ENCODE peak calls at places on chromosomes 12 and 14, in eight cellular contexts. A, S, R, M, T, F, D and G are unnamed samples.

GRCh38 chr14:89771251-89771650 is 183.3 kb downstream of the EFCAB11 start:
- DNase-seq in A (no peak), D (no peak), M (no peak), R (no peak), T (no peak), F (no peak), S (no peak), G (no peak)

GRCh38 chr12:57899010-57899662 is 42.2 kb upstream of the ATP23 start:
- DNase-seq in D (no peak), M (no peak), R (peak; percentile 73), F (no peak), T (no peak), S (no peak), A (peak; percentile 79), G (no peak)

GRCh38 chr12:104154286-104154685 is 16.3 kb upstream of the NFYB start:
- DNase-seq in T (no peak), S (no peak), A (no peak), F (no peak), M (no peak), R (no peak), D (no peak), G (no peak)

GRCh38 chr12:75954076-75954475 is 77.5 kb downstream of the PHLDA1 start:
- DNase-seq in S (no peak), R (no peak), F (no peak), A (no peak), M (no peak), T (no peak), D (peak; percentile 28), G (no peak)

GRCh38 chr14:56630707-56631106 is 51.1 kb downstream of the TMEM260 start:
- DNase-seq in R (no peak), F (no peak), D (no peak), T (no peak), A (no peak), M (no peak), S (no peak), G (no peak)

GRCh38 chr14:94636744-94637412 is 24.7 kb downstream of the SERPINA3 start:
- DNase-seq in A (peak; percentile 9), S (no peak), R (no peak), D (no peak), M (no peak), T (no peak), F (no peak), G (no peak)

GRCh38 chr14:101082036-101082435 is 178.5 kb upstream of the RTL1 start:
- DNase-seq in M (no peak), F (no peak), R (no peak), D (no peak), A (no peak), S (no peak), T (no peak), G (no peak)

GRCh38 chr14:92563359-92563758 is 49.8 kb downstream of the RIN3 start:
- DNase-seq in F (no peak), M (no peak), T (no peak), A (no peak), S (no peak), D (no peak), R (no peak), G (no peak)

GRCh38 chr12:116528498-116528897 is 30.7 kb upstream of the MAP1LC3B2 start:
- DNase-seq in R (no peak), S (no peak), A (no peak), D (no peak), F (no peak), T (no peak), M (no peak), G (no peak)

GRCh38 chr14:100893760-100894159 is 9.8 kb downstream of the RTL1 start:
- DNase-seq in S (no peak), M (no peak), A (no peak), T (no peak), F (peak; percentile 9), D (no peak), R (no peak), G (no peak)

GRCh38 chr14:77763316-77763715 is 2.4 kb upstream of the SNW1 start:
- DNase-seq in F (no peak), R (no peak), M (no peak), D (no peak), A (no peak), S (no peak), T (no peak), G (no peak)

GRCh38 chr12:115000038-115000437 is 316.1 kb upstream of the TBX3 start:
- DNase-seq in T (no peak), S (no peak), R (no peak), M (no peak), F (peak; percentile 35), D (no peak), A (no peak), G (no peak)

GRCh38 chr12:54357802-54358619 is 6.3 kb downstream of the GPR84 start:
- DNase-seq in A (no peak), D (peak; percentile 79), T (no peak), F (no peak), M (no peak), S (no peak), R (peak; percentile 32), G (peak; percentile 76)

GRCh38 chr12:49274396-49275069 is 9.7 kb downstream of the TUBA1C start:
- DNase-seq in A (no peak), D (no peak), S (no peak), F (no peak), R (no peak), T (no peak), M (no peak), G (no peak)

GRCh38 chr14:104367811-104368750 is 211.5 kb upstream of the C14orf180 start:
- DNase-seq in A (no peak), R (no peak), S (no peak), M (no peak), F (no peak), D (no peak), T (no peak), G (no peak)

GRCh38 chr12:93894391-93895095 is 217.4 kb downstream of the CRADD start:
- DNase-seq in R (peak; percentile 44), A (peak; percentile 94), M (peak; percentile 68), S (no peak), T (no peak), F (peak; percentile 70), D (no peak), G (no peak)

GRCh38 chr12:132384916-132385315 is 55.5 kb upstream of the GALNT9 start:
- DNase-seq in T (no peak), A (no peak), F (no peak), R (no peak), M (no peak), S (no peak), D (no peak), G (no peak)

GRCh38 chr12:47867496-47867941 is 37.3 kb downstream of the VDR start:
- DNase-seq in D (peak; percentile 46), R (no peak), S (no peak), A (peak; percentile 75), T (no peak), M (no peak), F (no peak), G (no peak)
- H3K27ac ChIP-seq in D (peak overlapping the region; percentile 32), R (peak overlapping the region; percentile 30), S (no peak overlapping the region), A (no peak overlapping the region), T (peak overlapping the region; percentile 25), M (no peak overlapping the region), F (no peak overlapping the region), G (no peak overlapping the region)

DNA sequence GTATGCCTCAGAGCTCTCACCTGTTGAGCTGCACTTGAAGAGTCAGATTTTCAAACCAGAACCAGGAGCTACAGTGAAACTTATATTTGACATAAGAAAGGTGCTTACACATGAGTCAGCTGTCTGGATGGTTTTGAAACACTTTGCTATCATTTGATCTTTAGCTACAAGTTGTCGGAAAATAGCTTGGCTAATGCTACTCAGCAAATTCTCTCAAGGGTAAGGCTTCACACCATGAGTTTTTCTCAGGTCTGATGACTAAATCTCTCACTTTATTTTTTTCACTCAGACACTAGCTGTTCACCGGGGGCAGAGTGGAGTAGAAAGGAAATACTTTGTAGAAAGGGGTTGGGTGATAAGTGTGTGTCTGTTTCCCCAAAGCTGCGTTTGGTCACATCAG is 171.8 kb downstream of the FLRT2 start:
- DNase-seq in T (no peak), S (no peak), R (no peak), D (no peak), M (no peak), F (no peak), A (no peak), G (no peak)
- H3K9me3 ChIP-seq in T (no peaks in the 10 kb centered on the region), S (no peaks in the 10 kb centered on the region), R (no peaks in the 10 kb centered on the region), D (no peaks in the 10 kb centered on the region), M (no peaks in the 10 kb centered on the region), F (no peaks in the 10 kb centered on the region), A (no peaks in the 10 kb centered on the region), G (no peaks in the 10 kb centered on the region)

DNA sequence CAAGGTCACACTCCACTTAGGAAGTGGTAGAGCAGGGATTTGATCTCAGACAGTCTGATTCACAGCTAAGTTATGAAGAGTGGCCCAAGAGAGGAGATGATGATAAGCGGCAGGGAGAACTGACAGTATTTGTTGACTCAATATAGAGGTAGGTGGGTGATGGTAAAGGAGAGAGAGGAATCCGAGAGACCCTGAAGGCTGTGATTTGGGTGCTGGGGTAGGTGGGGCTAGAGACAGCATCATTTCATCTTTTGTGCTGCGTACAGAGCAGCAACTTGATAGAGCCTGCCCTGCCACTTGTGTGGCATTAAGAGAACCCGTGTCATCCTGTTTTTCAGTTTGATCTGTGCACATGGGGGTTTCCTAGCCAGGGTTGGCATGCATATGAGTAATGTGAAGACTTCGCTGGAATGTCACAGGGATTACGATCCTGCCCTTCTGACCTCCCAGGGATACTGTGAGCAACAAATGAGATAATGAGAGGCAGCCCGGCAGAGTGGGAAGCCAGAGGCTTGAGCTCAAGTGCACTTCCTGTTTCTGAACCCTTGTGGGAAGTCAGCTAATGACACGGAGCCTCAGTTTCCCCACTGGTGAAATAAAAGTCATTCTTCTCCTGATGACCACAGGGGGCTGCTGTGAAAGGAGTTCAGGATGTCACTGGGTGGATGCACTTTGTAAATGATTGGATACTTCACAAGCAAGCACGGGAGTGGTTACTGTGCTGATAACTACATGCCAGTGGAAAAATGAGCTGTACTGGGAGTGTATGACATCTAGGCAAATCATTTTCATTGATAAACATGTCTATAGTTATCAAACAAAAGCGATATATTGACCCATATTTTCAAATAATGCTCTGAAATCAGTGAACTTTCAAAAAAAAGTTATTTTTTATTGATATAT is 59.5 kb upstream of the IGF1 start:
- DNase-seq in M (no peak), S (peak; percentile 23), F (peak; percentile 41), D (no peak), R (no peak), A (no peak), T (no peak), G (no peak)
- H3K4me3 ChIP-seq in M (no peak overlapping the region), S (no peak overlapping the region), F (no peak overlapping the region), D (no peak overlapping the region), R (no peak overlapping the region), A (no peak overlapping the region), T (no peak overlapping the region), G (no peak overlapping the region)

DNA sequence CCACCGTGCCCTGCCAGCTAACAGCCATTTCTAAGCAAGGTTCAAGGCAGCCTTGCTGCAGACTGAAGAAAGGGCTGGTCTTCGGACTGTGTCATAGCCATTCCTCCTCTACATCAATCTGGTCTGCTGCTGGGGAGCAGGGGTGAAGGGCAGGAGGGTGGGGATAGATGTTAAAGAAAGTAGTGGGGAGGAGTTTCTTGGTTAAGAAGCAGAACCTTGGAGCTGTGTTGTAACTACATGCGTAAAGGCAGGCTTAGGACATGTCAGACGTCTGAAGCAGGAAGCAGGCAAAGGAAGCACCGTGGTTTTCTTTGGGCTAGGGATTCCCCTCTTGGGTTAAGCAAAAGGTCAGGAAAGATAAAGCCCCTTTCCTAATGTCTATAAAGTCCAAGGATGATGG is 18.1 kb upstream of the NEK9 start:
- DNase-seq in R (peak; percentile 19), S (no peak), F (peak; percentile 36), T (no peak), A (peak; percentile 71), M (peak; percentile 47), D (no peak), G (no peak)
- H3K27ac ChIP-seq in R (peak overlapping the region; percentile 88), S (no peak overlapping the region), F (peak overlapping the region; percentile 67), T (peak overlapping the region; percentile 81), A (peak overlapping the region; percentile 41), M (peak overlapping the region; percentile 97), D (no peak overlapping the region), G (no peak overlapping the region)